ENCODE peak calls at places on chromosomes 6 and 20, in five cellular contexts. Q, V, P, X and E are unnamed samples. For H3K9me3, the result is how much of the 10 kb centered on the place peaks cover.

GRCh38 chr20:33657704-33658095 is 4.4 kb upstream of the C20orf144 start:
- DNase-seq in X (no peak), P (no peak), Q (no peak), V (no peak), E (no peak)

GRCh38 chr20:1085515-1086272 is 32.7 kb upstream of the PSMF1 start:
- DNase-seq in X (no peak), P (no peak), Q (no peak), V (no peak), E (no peak)

GRCh38 chr20:58694241-58695083 is 1.9 kb downstream of the NPEPL1 start:
- DNase-seq in Q (no peak), X (no peak), P (no peak), V (no peak), E (no peak)

GRCh38 chr6:52887912-52888535 is 21.5 kb downstream of the GSTA3 start:
- DNase-seq in X (no peak), Q (no peak), P (peak), V (no peak), E (no peak)

GRCh38 chr6:89258912-89259311 is 41.8 kb upstream of the GABRR1 start:
- DNase-seq in V (no peak), X (no peak), P (no peak), Q (no peak), E (no peak)

GRCh38 chr6:4256969-4257368 is 121.6 kb upstream of the ECI2 start:
- DNase-seq in Q (no peak), P (no peak), V (no peak), X (no peak), E (no peak)

GRCh38 chr6:149440735-149441662 is 40.9 kb downstream of the SUMO4 start:
- DNase-seq in Q (no peak), P (no peak), V (peak), X (no peak), E (no peak)

GRCh38 chr6:25315778-25316177 is 36.6 kb downstream of the CARMIL1 start:
- DNase-seq in Q (no peak), V (no peak), P (no peak), X (no peak), E (no peak)

GRCh38 chr20:45341939-45342862 is 6.0 kb downstream of the SDC4 start:
- DNase-seq in P (peak), Q (peak), V (no peak), X (peak), E (peak)

GRCh38 chr6:133502451-133503259 is 261.5 kb downstream of the EYA4 start:
- DNase-seq in P (no peak), V (peak), X (no peak), Q (peak), E (no peak)

GRCh38 chr6:12823847-12824246 is 107.3 kb downstream of the PHACTR1 start:
- DNase-seq in P (no peak), V (no peak), X (no peak), Q (no peak), E (no peak)

GRCh38 chr6:71983131-71983530 is 96.8 kb downstream of the RIMS1 start:
- DNase-seq in Q (no peak), X (no peak), V (no peak), P (no peak), E (no peak)

GRCh38 chr20:53788253-53789022 is 194.8 kb upstream of the ZNF217 start:
- DNase-seq in X (no peak), V (no peak), P (no peak), Q (peak), E (no peak)

GRCh38 chr6:13872681-13873080 is 52.1 kb upstream of the RNF182 start:
- DNase-seq in Q (no peak), X (no peak), V (no peak), P (no peak), E (no peak)

GRCh38 chr6:4510317-4510716 is 265.9 kb upstream of the CDYL start:
- DNase-seq in V (no peak), Q (no peak), P (no peak), X (no peak), E (no peak)

GRCh38 chr6:42963855-42964605 is 3.5 kb downstream of the GNMT start:
- DNase-seq in P (no peak), Q (no peak), V (peak), X (no peak), E (no peak)

GRCh38 chr6:44052419-44053011 is 74.7 kb downstream of the MRPL14 start:
- DNase-seq in P (peak), X (no peak), V (no peak), Q (no peak), E (no peak)

GRCh38 chr6:162090734-162091133 is 636.8 kb downstream of the PRKN start:
- DNase-seq in X (no peak), Q (no peak), V (no peak), P (no peak), E (no peak)

GRCh38 chr6:24775520-24776058 is 852 bp downstream of the GMNN start:
- DNase-seq in Q (no peak), V (no peak), X (no peak), P (peak), E (no peak)

GRCh38 chr6:15521516-15521915 is 141.3 kb downstream of the DTNBP1 start:
- DNase-seq in Q (no peak), P (no peak), V (no peak), X (no peak), E (no peak)

GRCh38 chr20:51500311-51500710 is 42.2 kb downstream of the NFATC2 start:
- DNase-seq in Q (no peak), X (no peak), P (peak), V (no peak), E (no peak)

GRCh38 chr20:31764641-31765305 is 25.7 kb downstream of the TPX2 start:
- DNase-seq in Q (no peak), X (no peak), V (no peak), P (no peak), E (no peak)

GRCh38 chr6:11298651-11299420 is 66.4 kb upstream of the NEDD9 start:
- DNase-seq in V (no peak), P (no peak), Q (no peak), X (peak), E (peak)

GRCh38 chr6:110687326-110687725 is 127.9 kb downstream of the CDK19 start:
- DNase-seq in X (no peak), V (no peak), P (no peak), Q (no peak), E (no peak)

GRCh38 chr6:166353507-166353906 is 11.2 kb upstream of the SFT2D1 start:
- DNase-seq in Q (no peak), X (no peak), P (no peak), V (no peak), E (no peak)

GRCh38 chr6:1855890-1856289 is 246.2 kb downstream of the FOXC1 start:
- DNase-seq in P (no peak), V (no peak), X (no peak), Q (no peak), E (no peak)
- H3K4me3 ChIP-seq in P (no peak), V (no peak), X (no peak), Q (no peak), E (no peak)

DNA sequence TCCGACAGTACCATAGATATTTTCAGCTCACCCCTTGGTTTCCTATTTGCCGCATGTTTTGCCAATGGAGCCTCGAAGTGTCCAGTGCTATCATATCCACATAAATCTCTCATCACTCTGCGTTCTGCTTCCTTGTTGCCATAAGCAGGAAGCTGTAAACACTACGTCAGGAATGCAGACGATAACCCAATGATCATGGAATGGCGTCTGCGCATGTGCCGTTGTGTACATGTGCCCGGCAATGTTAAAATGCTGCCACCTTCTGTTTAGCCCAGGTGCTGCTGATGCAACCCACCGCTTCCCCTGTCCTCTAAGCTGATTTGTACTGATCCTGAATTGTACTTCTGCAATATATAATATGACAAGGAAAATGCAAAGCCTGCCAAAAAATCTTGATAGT is 607.5 kb downstream of the HDGFL1 start:
- DNase-seq in V (no peak), Q (no peak), P (no peak), X (no peak), E (no peak)
- H3K9me3 ChIP-seq in V (under half), Q (under half), P (under half), X (under half), E (under half)

DNA sequence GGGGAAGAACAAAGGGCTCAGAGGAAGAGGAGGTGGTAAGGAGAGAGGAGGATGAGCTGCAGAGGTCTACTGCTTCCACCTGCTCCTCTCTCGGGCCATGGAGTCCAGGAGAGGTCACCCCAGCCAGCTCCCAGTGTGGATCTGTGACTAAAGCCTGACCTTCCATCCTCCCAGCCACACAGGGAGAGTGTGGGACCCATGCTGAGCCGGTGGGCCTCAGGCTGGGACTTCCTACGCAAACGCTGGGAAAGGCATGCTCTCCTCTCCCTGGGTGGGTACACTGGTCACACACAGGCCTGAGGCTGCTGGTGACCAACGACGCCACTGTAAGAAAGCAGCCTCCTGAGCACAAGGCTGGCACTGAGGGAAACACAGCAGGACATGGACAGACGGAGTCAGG is 111.3 kb downstream of the PREX1 start:
- DNase-seq in Q (no peak), P (no peak), X (no peak), V (no peak), E (no peak)
- H3K4me3 ChIP-seq in Q (no peak), P (no peak), X (no peak), V (no peak), E (no peak)

DNA sequence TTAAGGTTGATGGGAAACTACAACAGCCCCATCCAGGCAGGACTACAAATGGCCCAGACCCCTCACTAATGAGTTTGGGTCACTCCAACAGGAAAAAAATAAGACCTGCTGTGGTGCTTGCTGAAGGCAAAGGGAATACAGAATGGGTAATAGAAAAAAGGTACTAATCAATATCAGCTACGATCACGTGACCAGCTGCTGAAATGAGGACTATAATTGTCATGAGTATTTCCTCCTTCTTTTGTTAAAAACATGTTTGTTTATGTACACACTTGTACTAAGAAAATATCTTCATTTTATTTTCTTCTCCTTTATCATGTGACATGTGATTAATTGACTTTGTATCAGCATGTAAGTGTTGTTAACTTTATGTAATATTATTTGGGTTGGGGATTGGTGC is 199.9 kb downstream of the GJA1 start:
- DNase-seq in Q (no peak), V (no peak), X (no peak), P (no peak), E (no peak)
- H3K9me3 ChIP-seq in Q (under half), V (under half), X (under half), P (under half), E (half or more)

GRCh38 chr6:128078276-128078675 is 177.4 kb upstream of the THEMIS start:
- DNase-seq in P (no peak), X (no peak), V (no peak), Q (no peak), E (no peak)

GRCh38 chr6:128076843-128077242 is 176.0 kb upstream of the THEMIS start:
- DNase-seq in P (no peak), V (no peak), X (no peak), Q (no peak), E (no peak)

GRCh38 chr6:128074561-128074960 is 173.7 kb upstream of the THEMIS start:
- DNase-seq in P (no peak), Q (no peak), V (no peak), X (no peak), E (no peak)

GRCh38 chr6:128073389-128073788 is 172.5 kb upstream of the THEMIS start:
- DNase-seq in Q (no peak), X (no peak), V (no peak), P (no peak), E (no peak)

GRCh38 chr6:128079026-128079425 is 178.2 kb upstream of the THEMIS start:
- DNase-seq in V (no peak), P (no peak), X (no peak), Q (no peak), E (no peak)
- H3K4me3 ChIP-seq in V (no peak), P (no peak), X (no peak), Q (no peak), E (no peak)

DNA sequence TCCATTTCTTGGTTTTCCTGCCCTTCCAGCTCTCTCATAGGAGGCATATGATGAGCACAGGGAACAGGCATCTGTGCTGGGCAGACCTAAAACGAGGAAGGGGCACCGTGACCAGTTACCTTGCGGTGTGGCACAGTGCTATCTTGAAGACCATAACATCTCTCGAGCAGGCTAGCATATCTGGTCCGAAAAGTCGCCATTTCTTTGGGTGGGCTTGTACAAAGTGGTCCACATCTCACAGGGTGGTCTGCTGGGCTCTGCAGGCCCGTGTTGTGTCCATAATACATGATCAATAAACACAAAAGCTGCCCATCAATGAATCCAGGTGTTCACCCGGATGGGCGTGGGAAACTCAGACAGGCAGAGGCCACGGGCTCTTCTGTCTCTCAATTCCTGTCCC is 115.7 kb downstream of the PHACTR3 start:
- DNase-seq in X (no peak), P (no peak), V (no peak), Q (peak), E (no peak)
- H3K9me3 ChIP-seq in X (under half), P (under half), V (under half), Q (under half), E (under half)

GRCh38 chr20:49786671-49787370 is 25.8 kb upstream of the SLC9A8 start:
- DNase-seq in X (no peak), V (no peak), P (no peak), Q (no peak), E (no peak)

GRCh38 chr20:49784291-49784690 is 28.3 kb upstream of the SLC9A8 start:
- DNase-seq in V (no peak), Q (no peak), X (no peak), P (no peak), E (no peak)

GRCh38 chr20:49785851-49786174 is 26.8 kb upstream of the SLC9A8 start:
- DNase-seq in X (no peak), P (no peak), V (no peak), Q (no peak), E (no peak)

GRCh38 chr20:49786226-49786625 is 26.4 kb upstream of the SLC9A8 start:
- DNase-seq in X (no peak), Q (no peak), V (no peak), P (no peak), E (no peak)

DNA sequence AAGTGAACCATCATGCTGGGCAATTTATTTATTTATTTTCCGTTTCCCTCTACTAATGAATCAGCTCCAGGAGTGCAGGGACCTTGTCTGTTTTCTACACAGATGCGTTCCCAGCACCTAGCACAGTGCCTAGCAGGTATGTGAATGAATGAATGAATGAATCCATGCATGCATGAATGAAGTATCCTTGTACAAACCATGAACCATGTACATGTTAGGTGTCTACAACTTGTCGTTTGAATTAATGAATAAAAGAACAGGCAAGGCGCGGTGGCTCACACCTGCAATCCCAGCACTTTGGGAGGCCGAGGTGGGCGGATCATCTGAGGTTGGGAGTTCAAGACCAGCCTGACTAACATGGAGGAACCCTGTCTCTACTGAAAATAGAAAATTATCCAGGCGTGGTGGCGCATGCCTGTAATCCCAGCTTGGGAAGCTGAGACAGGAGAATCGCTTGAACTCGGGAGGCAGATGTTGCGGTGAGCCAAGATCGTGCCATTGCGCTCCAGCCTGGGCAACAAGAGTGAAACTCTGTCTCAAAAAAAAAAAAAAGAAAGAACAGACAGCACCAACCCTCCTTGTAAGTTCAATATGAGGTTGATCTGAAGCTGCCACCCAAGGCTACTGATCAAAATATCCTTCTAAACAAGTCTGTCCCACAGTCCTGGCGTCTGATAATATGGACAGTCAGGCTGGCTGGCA is 27.3 kb upstream of the SLC9A8 start:
- DNase-seq in V (no peak), Q (no peak), P (no peak), X (no peak), E (no peak)
- H3K4me3 ChIP-seq in V (no peak), Q (no peak), P (no peak), X (no peak), E (no peak)

GRCh38 chr6:169384291-169384690 is 130.6 kb upstream of the THBS2 start:
- DNase-seq in Q (peak), P (no peak), V (no peak), X (no peak), E (no peak)

GRCh38 chr6:169385237-169385880 is 131.7 kb upstream of the THBS2 start:
- DNase-seq in X (no peak), V (no peak), P (no peak), Q (peak), E (no peak)

GRCh38 chr6:169388767-169389166 is 135.1 kb upstream of the THBS2 start:
- DNase-seq in X (no peak), Q (no peak), V (no peak), P (no peak), E (no peak)

GRCh38 chr6:169386431-169387057 is 132.9 kb upstream of the THBS2 start:
- DNase-seq in P (no peak), X (no peak), V (no peak), Q (peak), E (no peak)

DNA sequence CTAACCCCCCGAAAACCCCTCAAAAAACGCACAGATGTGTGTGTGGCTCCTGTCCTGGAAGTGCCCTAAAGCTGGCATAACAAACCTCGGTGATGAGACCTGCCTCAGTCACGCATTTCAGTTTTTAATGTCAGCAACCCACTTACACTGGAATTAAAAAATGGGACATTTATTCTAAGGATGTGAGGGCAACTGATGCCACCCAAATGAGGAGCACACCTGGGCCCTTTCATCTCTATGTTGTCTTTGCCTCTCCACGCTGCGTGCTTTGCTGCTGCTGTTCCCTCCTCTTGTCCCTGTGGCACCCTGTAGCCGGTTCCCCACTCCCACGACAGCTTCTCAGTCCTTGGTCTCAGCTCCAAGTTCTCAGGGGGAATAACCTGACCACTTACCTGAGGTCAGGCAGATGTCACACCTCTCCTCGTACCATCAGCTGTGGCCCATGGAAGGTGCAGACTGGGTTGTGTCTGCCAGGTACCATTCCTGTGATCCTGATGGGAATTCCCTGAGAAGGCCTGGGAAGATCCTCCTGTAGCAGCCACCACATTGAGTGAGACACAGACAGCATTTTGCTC is 134.2 kb upstream of the THBS2 start:
- DNase-seq in X (no peak), Q (no peak), P (no peak), V (no peak), E (no peak)
- H3K9me3 ChIP-seq in X (under half), Q (under half), P (under half), V (under half), E (under half)

GRCh38 chr20:39289316-39289715 is 327.2 kb downstream of the DHX35 start:
- DNase-seq in Q (no peak), X (no peak), V (no peak), P (no peak), E (no peak)
- H3K4me3 ChIP-seq in Q (no peak), X (no peak), V (no peak), P (no peak), E (no peak)